ENCODE peak calls at places on chromosomes 1 and 21, in nine cellular contexts. One of them, this sample, is unnamed.

GRCh38 chr21:46099476-46099875 is 1.6 kb downstream of the COL6A2 start:
- DNase-seq in gastrocnemius medialis: peak; percentile 8
- DNase-seq in IMR-90: peak; percentile 34
- DNase-seq in CD8-positive, alpha-beta memory T cell: no peak
- DNase-seq in tibial nerve: peak; percentile 10
- DNase-seq in thoracic aorta: peak; percentile 3
- DNase-seq in uterus: peak; percentile 50
- DNase-seq in A549: no peak
- DNase-seq in ascending aorta: peak; percentile 10
- DNase-seq in this sample: peak; percentile 28

GRCh38 chr1:29249170-29249691 is 12.9 kb downstream of the PTPRU start:
- DNase-seq in IMR-90: peak; percentile 40
- DNase-seq in CD8-positive, alpha-beta memory T cell: no peak
- DNase-seq in thoracic aorta: no peak
- DNase-seq in uterus: no peak
- DNase-seq in gastrocnemius medialis: no peak
- DNase-seq in ascending aorta: no peak
- DNase-seq in A549: no peak
- DNase-seq in tibial nerve: no peak
- DNase-seq in this sample: no peak

GRCh38 chr1:67347688-67348472 is 40.2 kb downstream of the IL12RB2 start:
- DNase-seq in ascending aorta: no peak
- DNase-seq in uterus: peak; percentile 21
- DNase-seq in gastrocnemius medialis: peak; percentile 67
- DNase-seq in tibial nerve: peak; percentile 52
- DNase-seq in CD8-positive, alpha-beta memory T cell: no peak
- DNase-seq in IMR-90: peak; percentile 61
- DNase-seq in thoracic aorta: no peak
- DNase-seq in A549: peak; percentile 30
- DNase-seq in this sample: no peak

GRCh38 chr1:9555942-9556341 is 16.7 kb downstream of the SLC25A33 start:
- DNase-seq in CD8-positive, alpha-beta memory T cell: no peak
- DNase-seq in thoracic aorta: no peak
- DNase-seq in A549: no peak
- DNase-seq in tibial nerve: no peak
- DNase-seq in IMR-90: no peak
- DNase-seq in gastrocnemius medialis: peak; percentile 92
- DNase-seq in uterus: no peak
- DNase-seq in ascending aorta: no peak
- DNase-seq in this sample: no peak

GRCh38 chr1:17586172-17586963 is 46.9 kb downstream of the ARHGEF10L start:
- DNase-seq in tibial nerve: no peak
- DNase-seq in uterus: no peak
- DNase-seq in CD8-positive, alpha-beta memory T cell: no peak
- DNase-seq in IMR-90: peak; percentile 87
- DNase-seq in ascending aorta: peak; percentile 55
- DNase-seq in gastrocnemius medialis: peak; percentile 57
- DNase-seq in A549: no peak
- DNase-seq in thoracic aorta: no peak
- DNase-seq in this sample: no peak

GRCh38 chr21:37484535-37485474 is 118.2 kb downstream of the DYRK1A start:
- DNase-seq in tibial nerve: no peak
- DNase-seq in IMR-90: peak; percentile 20
- DNase-seq in A549: no peak
- DNase-seq in CD8-positive, alpha-beta memory T cell: no peak
- DNase-seq in gastrocnemius medialis: no peak
- DNase-seq in thoracic aorta: no peak
- DNase-seq in ascending aorta: no peak
- DNase-seq in uterus: no peak
- DNase-seq in this sample: no peak

GRCh38 chr1:17059391-17060128 is 5.7 kb upstream of the SDHB start:
- DNase-seq in gastrocnemius medialis: peak; percentile 69
- DNase-seq in uterus: peak; percentile 19
- DNase-seq in IMR-90: peak; percentile 71
- DNase-seq in ascending aorta: no peak
- DNase-seq in thoracic aorta: no peak
- DNase-seq in CD8-positive, alpha-beta memory T cell: no peak
- DNase-seq in A549: peak; percentile 72
- DNase-seq in tibial nerve: peak; percentile 20
- DNase-seq in this sample: peak; percentile 64

GRCh38 chr1:166988976-166989515 is at the start of gene MAEL:
- DNase-seq in IMR-90: no peak
- DNase-seq in CD8-positive, alpha-beta memory T cell: no peak
- DNase-seq in ascending aorta: no peak
- DNase-seq in thoracic aorta: no peak
- DNase-seq in gastrocnemius medialis: no peak
- DNase-seq in uterus: no peak
- DNase-seq in A549: no peak
- DNase-seq in tibial nerve: no peak
- DNase-seq in this sample: no peak

GRCh38 chr1:36157115-36157903 is 1.3 kb downstream of the MAP7D1 start:
- DNase-seq in A549: no peak
- DNase-seq in uterus: no peak
- DNase-seq in CD8-positive, alpha-beta memory T cell: no peak
- DNase-seq in thoracic aorta: no peak
- DNase-seq in ascending aorta: no peak
- DNase-seq in gastrocnemius medialis: no peak
- DNase-seq in IMR-90: no peak
- DNase-seq in tibial nerve: no peak
- DNase-seq in this sample: peak; percentile 39

GRCh38 chr1:36154765-36155559 is 998 bp upstream of the MAP7D1 start:
- DNase-seq in uterus: peak; percentile 53
- DNase-seq in A549: no peak
- DNase-seq in CD8-positive, alpha-beta memory T cell: no peak
- DNase-seq in ascending aorta: no peak
- DNase-seq in IMR-90: no peak
- DNase-seq in gastrocnemius medialis: peak; percentile 72
- DNase-seq in tibial nerve: no peak
- DNase-seq in thoracic aorta: no peak
- DNase-seq in this sample: no peak

GRCh38 chr1:36154335-36154734 is 1.6 kb upstream of the MAP7D1 start:
- DNase-seq in thoracic aorta: no peak
- DNase-seq in CD8-positive, alpha-beta memory T cell: no peak
- DNase-seq in A549: no peak
- DNase-seq in IMR-90: no peak
- DNase-seq in uterus: no peak
- DNase-seq in gastrocnemius medialis: no peak
- DNase-seq in tibial nerve: no peak
- DNase-seq in ascending aorta: no peak
- DNase-seq in this sample: no peak

GRCh38 chr1:36156329-36157114 is 562 bp downstream of the MAP7D1 start:
- DNase-seq in CD8-positive, alpha-beta memory T cell: peak; percentile 32
- DNase-seq in thoracic aorta: no peak
- DNase-seq in gastrocnemius medialis: peak; percentile 68
- DNase-seq in IMR-90: peak; percentile 47
- DNase-seq in uterus: peak; percentile 68
- DNase-seq in ascending aorta: no peak
- DNase-seq in tibial nerve: peak; percentile 58
- DNase-seq in A549: peak; percentile 33
- DNase-seq in this sample: peak; percentile 65

DNA sequence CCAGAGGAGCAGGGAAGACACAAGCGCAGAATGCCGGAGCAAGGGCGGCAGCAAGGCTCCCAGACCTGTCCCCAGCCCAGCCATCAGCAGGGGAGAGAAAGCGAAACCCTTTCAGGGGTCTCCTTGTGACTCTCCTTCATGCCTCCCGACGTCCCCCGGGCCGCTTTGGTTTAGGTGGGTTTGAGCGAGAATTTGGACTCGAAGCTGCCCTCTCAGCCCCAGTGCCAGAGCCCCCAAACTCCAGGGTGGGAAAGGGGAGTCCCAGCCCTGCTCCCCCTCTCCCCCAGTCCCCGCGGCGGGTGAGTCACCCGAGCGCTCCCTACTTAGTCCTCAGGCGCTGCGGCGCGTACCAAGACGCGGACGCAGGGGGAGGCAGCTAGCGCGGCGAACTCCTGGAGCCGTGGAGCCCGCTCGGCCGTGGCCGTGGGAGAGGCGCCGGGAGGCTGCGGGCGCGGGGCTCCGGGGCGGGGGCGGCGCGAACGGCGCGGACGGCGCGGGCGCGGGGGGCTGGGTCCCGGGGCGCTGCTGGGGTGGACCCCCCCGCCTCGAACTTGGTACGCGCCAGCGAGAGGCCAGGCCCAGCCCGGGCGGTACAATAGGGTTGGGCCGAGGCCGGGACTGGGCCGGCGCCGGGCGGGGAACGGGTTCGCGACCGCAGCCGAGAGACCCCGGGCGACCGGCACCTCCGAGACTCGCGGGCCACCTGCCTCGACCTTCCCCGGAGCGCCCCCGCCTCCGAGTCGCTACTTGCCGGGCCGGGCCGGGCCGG is at the start of gene MAP7D1:
- DNase-seq in A549: peak; percentile 51
- DNase-seq in thoracic aorta: no peak
- DNase-seq in tibial nerve: peak; percentile 77
- DNase-seq in uterus: peak; percentile 86
- DNase-seq in gastrocnemius medialis: peak; percentile 86
- DNase-seq in CD8-positive, alpha-beta memory T cell: peak; percentile 82
- DNase-seq in ascending aorta: peak; percentile 61
- DNase-seq in IMR-90: peak; percentile 80
- DNase-seq in this sample: peak; percentile 84
- H3K4me1 ChIP-seq in A549: peaks cover 54% of the 10 kb centered on the region
- H3K4me1 ChIP-seq in thoracic aorta: peaks cover 55% of the 10 kb centered on the region
- H3K4me1 ChIP-seq in tibial nerve: peaks cover 62% of the 10 kb centered on the region
- H3K4me1 ChIP-seq in uterus: peaks cover 42% of the 10 kb centered on the region
- H3K4me1 ChIP-seq in gastrocnemius medialis: peaks cover 64% of the 10 kb centered on the region
- H3K4me1 ChIP-seq in CD8-positive, alpha-beta memory T cell: peaks cover 75% of the 10 kb centered on the region
- H3K4me1 ChIP-seq in ascending aorta: peaks cover 39% of the 10 kb centered on the region
- H3K4me1 ChIP-seq in IMR-90: peaks cover 30% of the 10 kb centered on the region
- H3K4me1 ChIP-seq in this sample: peaks cover 19% of the 10 kb centered on the region

GRCh38 chr1:39187276-39188046 is 17.0 kb upstream of the MACF1 start:
- DNase-seq in ascending aorta: no peak
- DNase-seq in uterus: no peak
- DNase-seq in thoracic aorta: no peak
- DNase-seq in A549: no peak
- DNase-seq in gastrocnemius medialis: no peak
- DNase-seq in CD8-positive, alpha-beta memory T cell: no peak
- DNase-seq in tibial nerve: no peak
- DNase-seq in IMR-90: no peak
- DNase-seq in this sample: no peak

GRCh38 chr1:39189592-39190041 is 14.9 kb upstream of the MACF1 start:
- DNase-seq in tibial nerve: no peak
- DNase-seq in uterus: no peak
- DNase-seq in CD8-positive, alpha-beta memory T cell: no peak
- DNase-seq in thoracic aorta: no peak
- DNase-seq in IMR-90: peak; percentile 86
- DNase-seq in gastrocnemius medialis: no peak
- DNase-seq in A549: no peak
- DNase-seq in ascending aorta: no peak
- DNase-seq in this sample: no peak

GRCh38 chr1:39195166-39196111 is 9.1 kb upstream of the MACF1 start:
- DNase-seq in gastrocnemius medialis: no peak
- DNase-seq in ascending aorta: no peak
- DNase-seq in thoracic aorta: no peak
- DNase-seq in IMR-90: peak; percentile 83
- DNase-seq in tibial nerve: no peak
- DNase-seq in A549: no peak
- DNase-seq in uterus: no peak
- DNase-seq in CD8-positive, alpha-beta memory T cell: no peak
- DNase-seq in this sample: no peak

GRCh38 chr1:39194398-39195051 is 10.0 kb upstream of the MACF1 start:
- DNase-seq in uterus: no peak
- DNase-seq in ascending aorta: no peak
- DNase-seq in CD8-positive, alpha-beta memory T cell: no peak
- DNase-seq in A549: no peak
- DNase-seq in IMR-90: no peak
- DNase-seq in thoracic aorta: no peak
- DNase-seq in tibial nerve: no peak
- DNase-seq in gastrocnemius medialis: no peak
- DNase-seq in this sample: no peak

GRCh38 chr1:39190096-39190495 is 14.4 kb upstream of the MACF1 start:
- DNase-seq in A549: no peak
- DNase-seq in thoracic aorta: no peak
- DNase-seq in uterus: no peak
- DNase-seq in CD8-positive, alpha-beta memory T cell: no peak
- DNase-seq in gastrocnemius medialis: no peak
- DNase-seq in ascending aorta: no peak
- DNase-seq in tibial nerve: no peak
- DNase-seq in IMR-90: no peak
- DNase-seq in this sample: no peak
- H3K4me1 ChIP-seq in A549: peaks cover 92% of the 10 kb centered on the region
- H3K4me1 ChIP-seq in thoracic aorta: peaks cover 35% of the 10 kb centered on the region
- H3K4me1 ChIP-seq in uterus: no peaks in the 10 kb centered on the region
- H3K4me1 ChIP-seq in CD8-positive, alpha-beta memory T cell: peaks cover 44% of the 10 kb centered on the region
- H3K4me1 ChIP-seq in gastrocnemius medialis: peaks cover 36% of the 10 kb centered on the region
- H3K4me1 ChIP-seq in ascending aorta: peaks cover 20% of the 10 kb centered on the region
- H3K4me1 ChIP-seq in tibial nerve: peaks cover 20% of the 10 kb centered on the region
- H3K4me1 ChIP-seq in IMR-90: peaks cover 24% of the 10 kb centered on the region
- H3K4me1 ChIP-seq in this sample: peaks cover 8% of the 10 kb centered on the region

DNA sequence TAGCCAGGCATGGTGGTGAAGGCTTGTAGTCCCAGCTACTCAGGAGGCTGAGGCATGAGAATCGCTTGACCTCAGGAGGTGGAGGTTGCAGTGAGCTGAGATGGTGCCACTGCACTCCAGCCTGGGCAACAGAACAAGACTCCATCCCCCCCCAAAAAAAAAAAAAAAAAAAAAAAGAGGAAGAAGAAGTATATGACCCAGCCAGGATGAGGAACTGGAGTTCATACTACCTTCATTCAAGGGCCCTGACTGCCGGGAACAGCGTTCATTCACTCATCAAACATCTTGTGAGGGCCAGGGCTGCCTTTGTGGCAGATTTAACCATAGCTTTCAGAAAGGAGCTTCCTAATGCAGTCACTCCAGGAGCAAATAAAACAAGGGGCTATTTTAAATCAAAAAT is 127.6 kb downstream of the MRPS6 start:
- DNase-seq in thoracic aorta: no peak
- DNase-seq in tibial nerve: no peak
- DNase-seq in uterus: no peak
- DNase-seq in gastrocnemius medialis: no peak
- DNase-seq in ascending aorta: no peak
- DNase-seq in IMR-90: no peak
- DNase-seq in CD8-positive, alpha-beta memory T cell: no peak
- DNase-seq in A549: no peak
- DNase-seq in this sample: no peak
- H3K4me1 ChIP-seq in thoracic aorta: peaks cover 33% of the 10 kb centered on the region
- H3K4me1 ChIP-seq in tibial nerve: peaks cover 9% of the 10 kb centered on the region
- H3K4me1 ChIP-seq in uterus: peaks cover 5% of the 10 kb centered on the region
- H3K4me1 ChIP-seq in gastrocnemius medialis: peaks cover 42% of the 10 kb centered on the region
- H3K4me1 ChIP-seq in ascending aorta: no peaks in the 10 kb centered on the region
- H3K4me1 ChIP-seq in IMR-90: peaks cover 13% of the 10 kb centered on the region
- H3K4me1 ChIP-seq in CD8-positive, alpha-beta memory T cell: peaks cover 28% of the 10 kb centered on the region
- H3K4me1 ChIP-seq in A549: peaks cover 3% of the 10 kb centered on the region
- H3K4me1 ChIP-seq in this sample: peaks cover 8% of the 10 kb centered on the region

DNA sequence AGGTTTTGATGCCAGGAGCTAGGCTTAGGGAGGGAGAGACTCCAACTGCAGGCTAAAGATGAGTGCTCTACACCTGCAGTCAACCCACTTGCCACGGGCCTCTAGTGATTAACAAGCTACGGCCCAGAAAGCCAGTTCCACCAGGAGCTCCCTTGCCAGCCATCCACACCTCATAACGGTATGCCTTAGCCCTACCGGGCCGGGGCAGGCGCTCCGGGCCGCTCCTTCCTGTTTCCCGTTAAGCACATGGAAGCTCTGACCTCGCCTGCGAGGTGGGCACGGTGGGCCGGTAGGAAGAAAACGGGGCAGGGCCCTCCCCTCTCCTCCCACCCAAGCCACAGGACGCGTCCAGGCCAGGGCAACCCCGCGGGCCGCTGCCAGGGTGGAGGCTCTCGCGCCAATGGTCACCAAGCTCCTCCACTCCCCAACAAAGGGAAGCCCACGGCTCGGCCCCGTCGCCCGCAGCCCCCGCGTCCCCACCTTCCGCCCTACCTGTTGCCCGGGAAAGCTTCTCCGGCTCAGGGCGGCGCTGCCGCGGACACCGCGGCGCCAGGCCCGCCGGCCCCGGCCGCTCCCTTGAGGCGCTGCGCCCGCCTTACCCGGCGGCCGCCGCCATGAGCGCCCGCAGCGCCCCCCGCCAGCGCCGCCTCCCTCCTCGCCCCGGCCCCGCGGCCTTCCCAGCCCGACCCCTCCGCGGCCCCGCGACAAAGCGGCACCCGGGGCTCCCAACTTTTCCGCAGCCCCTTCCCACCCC is 632 bp downstream of the CERS2 start:
- DNase-seq in CD8-positive, alpha-beta memory T cell: peak; percentile 34
- DNase-seq in gastrocnemius medialis: peak; percentile 41
- DNase-seq in uterus: peak; percentile 45
- DNase-seq in tibial nerve: no peak
- DNase-seq in A549: no peak
- DNase-seq in IMR-90: no peak
- DNase-seq in ascending aorta: no peak
- DNase-seq in thoracic aorta: no peak
- DNase-seq in this sample: peak; percentile 45
- H3K4me1 ChIP-seq in CD8-positive, alpha-beta memory T cell: peaks cover 60% of the 10 kb centered on the region
- H3K4me1 ChIP-seq in gastrocnemius medialis: peaks cover 45% of the 10 kb centered on the region
- H3K4me1 ChIP-seq in uterus: peaks cover 33% of the 10 kb centered on the region
- H3K4me1 ChIP-seq in tibial nerve: peaks cover 59% of the 10 kb centered on the region
- H3K4me1 ChIP-seq in A549: peaks cover 74% of the 10 kb centered on the region
- H3K4me1 ChIP-seq in IMR-90: peaks cover 36% of the 10 kb centered on the region
- H3K4me1 ChIP-seq in ascending aorta: peaks cover 18% of the 10 kb centered on the region
- H3K4me1 ChIP-seq in thoracic aorta: peaks cover 44% of the 10 kb centered on the region
- H3K4me1 ChIP-seq in this sample: peaks cover 24% of the 10 kb centered on the region